ENCODE peak calls at places on chromosome 9, in six cellular contexts. U is A549, K is GM12878, C is HL-60, Q is SK-N-SH, L is GM23338. P is an unnamed sample.
A peak's percentile ranks its signal among the peaks of the same experiment; 100 is the strongest.

GRCh38 chr9:15276328-15276969 is 30.6 kb downstream of the TTC39B start:
- DNase-seq in U (no peak), K (no peak), C (no peak), Q (no peak), L (no peak), P (no peak)

GRCh38 chr9:92642599-92642998 is 27.3 kb downstream of the IPPK start:
- DNase-seq in U (no peak), K (no peak), C (no peak), Q (no peak), L (no peak), P (no peak)

GRCh38 chr9:89606567-89607311 is 1.9 kb downstream of the GADD45G start:
- DNase-seq in U (no peak), K (no peak), C (peak; percentile 14), Q (peak; percentile 68), L (peak; percentile 43), P (no peak)

GRCh38 chr9:4084440-4084818 is 215.4 kb downstream of the GLIS3 start:
- DNase-seq in U (no peak), K (no peak), C (no peak), Q (no peak), L (no peak), P (no peak)

GRCh38 chr9:113056191-113057106 is at the start of gene ZFP37:
- DNase-seq in U (peak; percentile 93), K (peak; percentile 1), C (peak; percentile 89), Q (peak; percentile 93), L (peak; percentile 96), P (peak; percentile 72)

GRCh38 chr9:126618590-126619335 is 5.0 kb downstream of the LMX1B start:
- DNase-seq in U (no peak), K (no peak), C (no peak), Q (peak; percentile 55), L (peak; percentile 68), P (no peak)

GRCh38 chr9:91328186-91328585 is 33.5 kb downstream of the AUH start:
- DNase-seq in U (no peak), K (no peak), C (no peak), Q (no peak), L (no peak), P (no peak)

GRCh38 chr9:132946624-132947295 is 2.3 kb upstream of the TSC1 start:
- DNase-seq in U (no peak), K (no peak), C (no peak), Q (no peak), L (peak; percentile 62), P (no peak)

GRCh38 chr9:98708103-98708932 is 417 bp downstream of the GABBR2 start:
- DNase-seq in U (no peak), K (no peak), C (no peak), Q (peak; percentile 56), L (peak; percentile 37), P (no peak)

GRCh38 chr9:123684393-123685149 is 245.4 kb downstream of the DENND1A start:
- DNase-seq in U (no peak), K (no peak), C (no peak), Q (no peak), L (no peak), P (no peak)

GRCh38 chr9:130020618-130021017 is 22.4 kb downstream of the FNBP1 start:
- DNase-seq in U (no peak), K (no peak), C (no peak), Q (no peak), L (no peak), P (no peak)

GRCh38 chr9:113775714-113776113 is 100.4 kb upstream of the ZNF618 start:
- DNase-seq in U (no peak), K (no peak), C (no peak), Q (no peak), L (no peak), P (no peak)

GRCh38 chr9:76203373-76203772 is 190.9 kb downstream of the RFK start:
- DNase-seq in U (no peak), K (no peak), C (peak; percentile 82), Q (no peak), L (no peak), P (no peak)

GRCh38 chr9:128504485-128505413 is at the start of gene GLE1:
- DNase-seq in U (peak; percentile 98), K (peak; percentile 82), C (peak; percentile 93), Q (peak; percentile 99), L (peak; percentile 95), P (peak; percentile 83)

GRCh38 chr9:132631280-132631679 is 38.5 kb downstream of the DDX31 start:
- DNase-seq in U (no peak), K (no peak), C (no peak), Q (no peak), L (no peak), P (no peak)

GRCh38 chr9:137052998-137053943 is 590 bp downstream of the ENTPD2 start:
- DNase-seq in U (no peak), K (no peak), C (no peak), Q (no peak), L (peak; percentile 55), P (no peak)

GRCh38 chr9:130688070-130688469 is 5.5 kb upstream of the EXOSC2 start:
- DNase-seq in U (no peak), K (no peak), C (no peak), Q (no peak), L (no peak), P (no peak)

DNA sequence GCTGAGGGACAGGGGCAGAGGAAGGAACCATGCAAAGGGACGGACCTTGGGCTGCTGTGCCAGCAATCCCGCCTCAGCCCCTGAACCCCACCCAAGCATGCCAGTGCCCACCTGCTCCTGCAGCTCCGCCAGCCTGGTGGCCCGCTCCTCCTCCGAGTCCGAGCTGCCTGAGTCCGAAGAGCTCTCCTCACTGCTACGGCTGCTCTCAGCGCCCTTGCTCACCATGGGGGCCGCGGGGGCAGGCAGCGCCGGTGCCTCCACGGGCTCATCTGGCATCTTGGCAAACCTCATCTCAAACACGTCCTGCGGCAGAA is 16.3 kb downstream of the BRD3OS start:
- DNase-seq in U (no peak), K (no peak), C (no peak), Q (no peak), L (no peak), P (no peak)
- TF ChIP-seq REST in U (no peak), K (no peak), C (no peak), Q (no peak), L (no peak), P (no peak)

DNA sequence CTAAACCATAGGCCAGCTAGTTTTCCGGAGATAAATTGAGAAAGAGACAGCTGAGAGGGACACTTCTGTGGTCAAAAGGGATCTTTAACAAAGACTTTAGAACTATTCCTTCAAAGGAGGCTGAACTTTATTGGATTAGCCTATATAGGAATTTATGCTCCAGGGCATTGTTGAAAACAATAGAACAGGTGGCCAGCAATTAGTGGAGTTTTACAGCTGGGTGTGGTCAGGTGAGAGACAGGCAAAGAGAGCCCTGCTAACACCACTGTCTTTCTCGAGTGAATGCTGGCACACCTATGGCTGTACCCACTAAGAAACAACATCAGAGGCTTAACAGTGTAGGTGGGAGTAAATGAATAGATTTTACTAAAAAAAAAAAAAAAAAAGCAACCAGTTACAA is 16.7 kb upstream of the TLR4 start:
- DNase-seq in U (no peak), K (no peak), C (no peak), Q (no peak), L (peak; percentile 49), P (no peak)
- TF ChIP-seq REST in U (no peak), K (no peak), C (no peak), Q (no peak), L (no peak), P (no peak)

GRCh38 chr9:134476256-134476941 is 150.1 kb downstream of the RXRA start:
- DNase-seq in U (no peak), K (no peak), C (no peak), Q (no peak), L (no peak), P (no peak)
- TF ChIP-seq REST in U (no peak), K (no peak), C (no peak), Q (no peak), L (no peak), P (no peak)

DNA sequence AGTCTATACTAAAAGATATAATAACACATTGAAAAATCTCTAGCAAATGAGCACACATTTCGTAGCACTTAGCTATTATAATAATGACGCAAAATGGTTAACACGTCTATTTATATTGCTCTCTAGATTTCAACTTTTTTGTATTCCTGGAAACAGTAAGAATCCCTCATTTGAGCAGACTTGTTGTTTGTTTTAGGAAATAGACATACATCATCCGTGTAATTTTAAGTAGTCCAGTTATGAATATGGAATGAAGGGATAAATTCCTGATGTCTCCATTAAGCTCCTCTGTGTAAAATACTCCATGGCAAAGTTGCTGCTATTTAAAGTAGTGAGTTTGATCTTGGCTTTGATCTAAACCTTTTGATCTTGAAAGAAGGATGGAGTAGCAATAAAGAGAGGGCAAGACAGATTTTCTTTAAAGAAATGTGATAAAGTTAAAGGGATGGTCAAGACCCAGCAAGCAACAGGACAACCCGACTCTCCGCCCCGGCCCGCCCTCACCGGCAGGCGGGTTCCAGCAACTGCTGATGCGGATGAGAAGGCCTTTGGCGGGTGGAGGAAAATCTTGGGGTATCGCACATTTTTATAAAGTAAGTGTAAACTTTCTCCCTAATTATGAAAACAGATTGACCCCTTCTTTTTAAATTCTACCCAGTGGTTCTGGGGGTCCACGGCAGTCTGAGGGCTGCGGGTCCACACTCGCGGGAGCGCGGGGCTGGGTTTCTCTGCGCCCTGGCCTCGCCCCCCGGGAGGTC is 277.4 kb downstream of the AOPEP start:
- DNase-seq in U (no peak), K (no peak), C (peak; percentile 23), Q (peak; percentile 80), L (peak; percentile 68), P (no peak)
- TF ChIP-seq REST in U (no peak), K (no peak), C (no peak), Q (no peak), L (no peak), P (no peak)

GRCh38 chr9:6598249-6598725 is 47.2 kb downstream of the GLDC start:
- DNase-seq in U (no peak), K (peak; percentile 92), C (no peak), Q (no peak), L (no peak), P (no peak)
- TF ChIP-seq REST in U (no peak), K (peak; percentile 7), C (no peak), Q (no peak), L (no peak), P (no peak)

DNA sequence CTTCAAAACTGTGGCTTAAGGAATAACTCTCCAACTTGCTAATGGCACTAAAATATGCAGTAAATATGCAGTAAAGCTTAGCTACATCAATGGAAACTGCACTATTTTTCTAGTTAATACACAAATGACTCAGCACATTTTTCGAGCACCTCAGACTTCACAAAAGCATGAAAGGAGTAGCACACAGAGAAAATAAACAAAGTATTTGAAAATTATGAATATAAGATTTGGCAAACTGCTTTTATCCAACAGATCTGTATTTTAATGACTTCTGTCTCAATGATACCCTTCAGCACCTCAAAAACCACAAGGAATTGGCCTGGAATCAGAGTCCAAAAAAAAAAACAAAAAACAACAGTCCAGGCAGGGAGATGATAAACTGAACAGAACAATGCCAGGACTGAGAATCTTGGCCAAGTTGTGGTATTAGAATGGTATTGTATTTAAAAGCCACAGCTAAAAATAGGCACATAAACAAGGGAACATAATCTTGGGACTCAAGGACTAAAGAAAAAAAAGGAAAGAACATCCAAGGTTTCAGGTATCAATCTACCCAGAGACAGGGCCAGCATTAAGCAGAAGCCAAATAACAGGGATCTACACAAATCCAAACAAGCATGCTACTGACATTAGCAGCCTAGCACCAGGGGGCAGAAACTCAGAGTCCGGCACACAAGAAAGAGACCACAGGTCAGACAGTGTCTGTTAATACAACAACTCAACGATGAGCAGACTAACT is 21.4 kb downstream of the TMEM245 start:
- DNase-seq in U (no peak), K (no peak), C (no peak), Q (peak; percentile 13), L (peak; percentile 42), P (no peak)
- TF ChIP-seq REST in U (no peak), K (no peak), C (no peak), Q (no peak), L (no peak), P (no peak)

P was measured in HCT116.